ENCODE peak calls at places on chromosomes 7 and 10, in four cellular contexts. A, L, D and U are unnamed samples.
A peak's percentile ranks its signal among the peaks of the same experiment; 100 is the strongest.

GRCh38 chr7:148318092-148318756 is 272.3 kb upstream of the C7orf33 start:
- DNase-seq in A (no peak), L (no peak), D (no peak), U (no peak)

GRCh38 chr10:121426307-121426706 is 171.9 kb downstream of the FGFR2 start:
- DNase-seq in A (no peak), L (no peak), D (no peak), U (no peak)

GRCh38 chr10:33271969-33272583 is 62.4 kb downstream of the NRP1 start:
- DNase-seq in A (no peak), L (no peak), D (no peak), U (no peak)

GRCh38 chr10:14072541-14072940 is 258.2 kb downstream of the FRMD4A start:
- DNase-seq in A (no peak), L (no peak), D (no peak), U (no peak)

GRCh38 chr7:104980969-104981670 is 32.9 kb upstream of the KMT2E start:
- DNase-seq in A (no peak), L (no peak), D (no peak), U (no peak)

GRCh38 chr7:7707756-7708310 is 10.6 kb downstream of the RPA3 start:
- DNase-seq in A (no peak), L (no peak), D (no peak), U (no peak)

GRCh38 chr7:104240400-104240799 is 32.6 kb upstream of the ORC5 start:
- DNase-seq in A (no peak), L (no peak), D (no peak), U (no peak)

GRCh38 chr10:46255696-46256355 is 31.0 kb upstream of the ANTXRL start:
- DNase-seq in A (peak; percentile 78), L (peak; percentile 68), D (no peak), U (peak; percentile 62)

GRCh38 chr10:67385566-67385965 is 310.4 kb downstream of the CTNNA3 start:
- DNase-seq in A (no peak), L (no peak), D (no peak), U (no peak)

GRCh38 chr7:134458806-134459698 is at the start of gene AKR1B1:
- DNase-seq in A (peak; percentile 93), L (peak; percentile 90), D (peak; percentile 95), U (peak; percentile 93)
- TF ChIP-seq CTCF in A (peak; percentile 74), L (peak; percentile 50), D (peak; percentile 71), U (peak; percentile 78)

GRCh38 chr7:128217030-128217805 is 23.9 kb upstream of the LEP start:
- DNase-seq in A (peak; percentile 30), L (no peak), D (peak; percentile 59), U (no peak)

GRCh38 chr7:128215281-128215680 is 25.8 kb upstream of the LEP start:
- DNase-seq in A (no peak), L (no peak), D (no peak), U (no peak)

GRCh38 chr7:128215739-128216138 is 25.3 kb upstream of the LEP start:
- DNase-seq in A (no peak), L (no peak), D (peak; percentile 57), U (no peak)

GRCh38 chr7:128219646-128220045 is 21.4 kb upstream of the LEP start:
- DNase-seq in A (no peak), L (no peak), D (no peak), U (no peak)

DNA sequence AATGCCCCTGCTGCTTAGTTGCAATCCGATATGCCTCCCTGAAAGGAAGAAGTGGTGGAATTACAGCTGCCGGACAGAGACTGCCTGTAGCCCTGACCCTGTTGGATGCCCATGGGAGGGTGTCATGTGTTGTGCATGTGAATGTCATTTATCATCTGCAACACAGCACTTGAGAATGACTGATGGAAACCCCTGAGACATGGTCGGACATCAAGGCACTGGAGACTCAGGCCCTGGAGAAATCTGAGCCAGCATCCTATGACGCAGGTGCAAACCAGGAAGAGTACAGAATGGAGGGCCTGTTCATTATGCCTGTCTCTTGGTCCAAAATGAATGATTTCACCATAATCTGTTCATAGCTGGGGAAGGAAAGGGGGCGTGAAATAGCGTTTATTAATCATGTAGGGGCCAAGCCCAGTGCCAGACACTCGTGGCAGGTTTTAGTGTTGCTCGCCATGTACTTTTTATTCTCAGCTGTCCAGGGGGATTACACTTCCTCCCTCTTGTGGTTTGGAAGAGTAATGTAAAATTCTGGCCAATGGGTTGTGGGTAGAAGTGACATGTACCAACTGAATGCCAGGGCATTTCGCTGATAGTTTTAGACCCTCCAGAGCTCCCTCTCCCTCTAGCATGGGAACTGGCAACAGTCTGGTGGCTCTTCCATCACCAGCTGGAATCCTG is 23.0 kb upstream of the LEP start:
- DNase-seq in A (no peak), L (no peak), D (no peak), U (no peak)
- TF ChIP-seq CTCF in A (no peak), L (no peak), D (peak; percentile 51), U (peak; percentile 52)

DNA sequence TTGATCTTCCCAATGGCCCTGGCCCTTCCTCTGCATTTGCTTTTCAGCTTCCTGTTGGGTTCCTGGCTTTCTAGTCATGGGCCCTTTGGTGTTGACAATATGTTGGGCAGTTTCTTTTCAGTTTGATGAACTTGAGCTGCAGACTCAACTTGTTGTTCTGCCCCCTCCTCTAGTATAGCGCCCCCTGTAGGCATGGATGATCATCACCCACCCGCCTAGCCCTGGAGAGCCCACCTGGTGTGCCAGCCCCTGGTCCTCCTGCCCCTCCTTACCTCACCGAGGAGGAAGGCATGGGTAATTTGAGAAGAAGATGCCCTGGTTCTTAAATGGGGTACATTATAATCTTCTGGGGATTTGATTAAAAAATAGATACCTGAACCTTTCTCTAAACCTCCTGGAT is 271.2 kb downstream of the SNX10 start:
- DNase-seq in A (no peak), L (no peak), D (no peak), U (no peak)
- TF ChIP-seq CTCF in A (no peak), L (no peak), D (no peak), U (no peak)

GRCh38 chr10:58734116-58734515 is 221.4 kb downstream of the BICC1 start:
- DNase-seq in A (no peak), L (no peak), D (no peak), U (no peak)
- TF ChIP-seq CTCF in A (no peak), L (no peak), D (peak; percentile 70), U (no peak)

DNA sequence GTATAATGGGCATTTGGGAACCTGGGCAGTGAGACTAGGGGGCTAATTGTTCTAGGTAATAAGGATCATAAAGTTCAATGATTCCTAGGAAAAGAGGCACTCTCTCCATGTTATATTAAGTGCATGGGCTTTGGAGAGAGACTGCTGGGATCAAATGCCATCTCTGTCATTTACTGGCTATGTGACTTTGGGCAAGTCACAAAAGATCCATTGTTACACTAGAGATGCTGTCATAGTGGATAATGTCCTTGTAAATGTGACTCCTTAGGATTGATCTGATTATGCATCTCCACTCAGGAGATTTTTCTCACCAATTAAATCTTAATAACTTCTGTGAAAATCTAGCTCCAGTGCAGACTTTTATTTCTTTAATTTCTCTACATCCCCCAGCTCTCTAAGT is 156.3 kb upstream of the CACNA2D1 start:
- DNase-seq in A (no peak), L (no peak), D (no peak), U (no peak)
- TF ChIP-seq CTCF in A (no peak), L (no peak), D (no peak), U (no peak)

GRCh38 chr7:118642396-118642795 is 417.9 kb downstream of the ANKRD7 start:
- DNase-seq in A (no peak), L (no peak), D (no peak), U (no peak)

DNA sequence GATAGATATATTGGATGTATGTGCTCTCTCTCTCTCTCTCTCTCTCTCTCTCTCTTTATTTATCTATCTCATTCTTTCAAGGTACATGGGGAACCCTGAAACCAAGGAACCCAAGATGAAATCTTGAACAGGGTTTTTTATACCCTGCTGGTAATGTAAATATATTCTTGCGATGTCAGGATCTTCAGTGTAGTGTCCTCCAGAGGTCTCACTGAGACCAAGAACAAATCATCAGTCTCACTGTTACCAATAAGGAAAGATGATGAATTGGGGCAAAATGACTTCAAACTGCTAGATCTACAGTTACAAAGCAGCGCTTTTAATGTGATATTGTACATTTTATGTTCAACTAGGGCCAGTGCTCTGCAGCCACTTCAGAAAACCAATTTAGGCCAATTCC is 423.5 kb downstream of the ANKRD7 start:
- DNase-seq in A (no peak), L (no peak), D (no peak), U (no peak)
- TF ChIP-seq CTCF in A (no peak), L (no peak), D (peak; percentile 41), U (no peak)

DNA sequence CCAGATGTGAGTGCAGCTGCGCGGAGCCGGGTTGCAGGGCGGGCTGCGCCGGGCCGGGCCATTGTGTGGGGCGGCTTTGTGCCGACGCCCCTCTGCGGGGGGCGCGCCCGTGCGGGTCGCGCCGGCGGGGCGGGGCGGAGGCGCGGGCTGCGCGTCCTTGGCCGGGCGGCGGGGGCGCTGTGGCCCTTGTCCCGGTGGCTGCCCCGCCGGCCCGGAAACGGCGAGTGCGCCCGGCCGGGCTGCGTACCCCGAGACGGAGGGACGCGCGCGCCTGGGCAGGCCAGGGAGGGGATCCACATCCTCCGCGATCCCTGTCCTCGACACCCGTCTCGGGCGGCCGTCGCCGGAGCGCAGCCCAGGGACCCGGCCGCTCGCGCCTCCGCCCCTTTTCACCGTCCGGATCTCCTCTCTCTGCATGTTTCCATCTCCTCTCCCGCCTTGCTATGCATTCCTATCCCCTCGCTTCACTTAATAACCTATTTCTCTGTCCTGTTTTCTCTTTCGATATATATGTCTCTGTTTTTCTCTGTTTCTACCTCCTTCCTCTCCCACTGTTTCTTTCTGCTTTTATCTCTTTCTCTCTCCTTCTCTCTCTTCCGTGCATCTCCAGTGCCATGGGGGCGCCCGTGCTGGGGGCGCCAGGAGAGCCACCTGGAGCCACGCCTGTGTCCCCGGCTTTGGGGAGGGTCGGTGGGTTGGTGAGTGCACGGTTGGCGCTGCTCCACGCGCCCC is 765 bp downstream of the PFKFB3 start:
- DNase-seq in A (peak; percentile 67), L (peak; percentile 52), D (no peak), U (peak; percentile 82)
- TF ChIP-seq CTCF in A (peak; percentile 48), L (peak; percentile 62), D (peak; percentile 71), U (peak; percentile 61)